ENCODE peak calls at places on chromosomes 4 and X, in eight cellular contexts. One of them, this sample, is unnamed. For H3K4me1, the result is how much of the 10 kb centered on the place peaks cover.

GRCh38 chrX:131828482-131828881 is 194.6 kb upstream of the STK26 start:
- DNase-seq in gastrocnemius medialis: no peak
- DNase-seq in psoas muscle: no peak
- DNase-seq in mammary epithelial cell: no peak
- DNase-seq in heart right ventricle: no peak
- DNase-seq in uterus: no peak
- DNase-seq in cardiac muscle cell: no peak
- DNase-seq in IMR-90: no peak
- DNase-seq in this sample: no peak

GRCh38 chrX:124719060-124719459 is 372.7 kb downstream of the SH2D1A start:
- DNase-seq in gastrocnemius medialis: no peak
- DNase-seq in psoas muscle: no peak
- DNase-seq in mammary epithelial cell: no peak
- DNase-seq in heart right ventricle: no peak
- DNase-seq in uterus: no peak
- DNase-seq in cardiac muscle cell: no peak
- DNase-seq in IMR-90: no peak
- DNase-seq in this sample: no peak

GRCh38 chrX:15269120-15269519 is 763 bp downstream of the ASB9 start:
- DNase-seq in gastrocnemius medialis: no peak
- DNase-seq in psoas muscle: no peak
- DNase-seq in mammary epithelial cell: peak
- DNase-seq in heart right ventricle: no peak
- DNase-seq in uterus: no peak
- DNase-seq in cardiac muscle cell: no peak
- DNase-seq in IMR-90: no peak
- DNase-seq in this sample: no peak

GRCh38 chr4:158850371-158850770 is 81.5 kb downstream of the FNIP2 start:
- DNase-seq in gastrocnemius medialis: no peak
- DNase-seq in psoas muscle: no peak
- DNase-seq in mammary epithelial cell: no peak
- DNase-seq in heart right ventricle: no peak
- DNase-seq in uterus: no peak
- DNase-seq in cardiac muscle cell: no peak
- DNase-seq in IMR-90: no peak
- DNase-seq in this sample: no peak

GRCh38 chr4:185740471-185740873 is 71.5 kb downstream of the SORBS2 start:
- DNase-seq in gastrocnemius medialis: no peak
- DNase-seq in psoas muscle: no peak
- DNase-seq in mammary epithelial cell: no peak
- DNase-seq in heart right ventricle: no peak
- DNase-seq in uterus: no peak
- DNase-seq in cardiac muscle cell: peak
- DNase-seq in IMR-90: no peak
- DNase-seq in this sample: no peak

GRCh38 chr4:16597829-16598228 is 300.6 kb downstream of the LDB2 start:
- DNase-seq in gastrocnemius medialis: no peak
- DNase-seq in psoas muscle: no peak
- DNase-seq in mammary epithelial cell: no peak
- DNase-seq in heart right ventricle: no peak
- DNase-seq in uterus: no peak
- DNase-seq in cardiac muscle cell: peak
- DNase-seq in IMR-90: peak
- DNase-seq in this sample: no peak

GRCh38 chr4:12966741-12967140 is 517.4 kb downstream of the RAB28 start:
- DNase-seq in gastrocnemius medialis: no peak
- DNase-seq in psoas muscle: no peak
- DNase-seq in mammary epithelial cell: no peak
- DNase-seq in heart right ventricle: no peak
- DNase-seq in uterus: no peak
- DNase-seq in cardiac muscle cell: no peak
- DNase-seq in IMR-90: no peak
- DNase-seq in this sample: no peak

GRCh38 chrX:63930140-63930539 is 145.1 kb upstream of the ARHGEF9 start:
- DNase-seq in gastrocnemius medialis: no peak
- DNase-seq in psoas muscle: no peak
- DNase-seq in mammary epithelial cell: peak
- DNase-seq in heart right ventricle: no peak
- DNase-seq in uterus: no peak
- DNase-seq in cardiac muscle cell: no peak
- DNase-seq in IMR-90: no peak
- DNase-seq in this sample: no peak

GRCh38 chr4:158782539-158783360 is 13.9 kb downstream of the FNIP2 start:
- DNase-seq in gastrocnemius medialis: no peak
- DNase-seq in psoas muscle: no peak
- DNase-seq in mammary epithelial cell: peak
- DNase-seq in heart right ventricle: no peak
- DNase-seq in uterus: no peak
- DNase-seq in cardiac muscle cell: no peak
- DNase-seq in IMR-90: peak
- DNase-seq in this sample: no peak

GRCh38 chr4:187172340-187172761 is 448.7 kb upstream of the FAT1 start:
- DNase-seq in gastrocnemius medialis: no peak
- DNase-seq in psoas muscle: no peak
- DNase-seq in mammary epithelial cell: no peak
- DNase-seq in heart right ventricle: no peak
- DNase-seq in uterus: no peak
- DNase-seq in cardiac muscle cell: no peak
- DNase-seq in IMR-90: no peak
- DNase-seq in this sample: no peak

GRCh38 chr4:122821097-122821496 is 5.5 kb upstream of the FGF2 start:
- DNase-seq in gastrocnemius medialis: no peak
- DNase-seq in psoas muscle: no peak
- DNase-seq in mammary epithelial cell: no peak
- DNase-seq in heart right ventricle: no peak
- DNase-seq in uterus: no peak
- DNase-seq in cardiac muscle cell: no peak
- DNase-seq in IMR-90: no peak
- DNase-seq in this sample: no peak

GRCh38 chrX:7158468-7158990 is 10.6 kb upstream of the PUDP start:
- DNase-seq in gastrocnemius medialis: no peak
- DNase-seq in psoas muscle: no peak
- DNase-seq in mammary epithelial cell: no peak
- DNase-seq in heart right ventricle: no peak
- DNase-seq in uterus: no peak
- DNase-seq in cardiac muscle cell: no peak
- DNase-seq in IMR-90: no peak
- DNase-seq in this sample: no peak

GRCh38 chrX:7156879-7157278 is 8.9 kb upstream of the PUDP start:
- DNase-seq in gastrocnemius medialis: no peak
- DNase-seq in psoas muscle: no peak
- DNase-seq in mammary epithelial cell: no peak
- DNase-seq in heart right ventricle: no peak
- DNase-seq in uterus: no peak
- DNase-seq in cardiac muscle cell: no peak
- DNase-seq in IMR-90: no peak
- DNase-seq in this sample: no peak

GRCh38 chrX:7155163-7155562 is 7.2 kb upstream of the PUDP start:
- DNase-seq in gastrocnemius medialis: no peak
- DNase-seq in psoas muscle: no peak
- DNase-seq in mammary epithelial cell: no peak
- DNase-seq in heart right ventricle: no peak
- DNase-seq in uterus: no peak
- DNase-seq in cardiac muscle cell: no peak
- DNase-seq in IMR-90: no peak
- DNase-seq in this sample: no peak

GRCh38 chrX:7153231-7153630 is 5.3 kb upstream of the PUDP start:
- DNase-seq in gastrocnemius medialis: no peak
- DNase-seq in psoas muscle: no peak
- DNase-seq in mammary epithelial cell: no peak
- DNase-seq in heart right ventricle: no peak
- DNase-seq in uterus: no peak
- DNase-seq in cardiac muscle cell: no peak
- DNase-seq in IMR-90: no peak
- DNase-seq in this sample: no peak

DNA sequence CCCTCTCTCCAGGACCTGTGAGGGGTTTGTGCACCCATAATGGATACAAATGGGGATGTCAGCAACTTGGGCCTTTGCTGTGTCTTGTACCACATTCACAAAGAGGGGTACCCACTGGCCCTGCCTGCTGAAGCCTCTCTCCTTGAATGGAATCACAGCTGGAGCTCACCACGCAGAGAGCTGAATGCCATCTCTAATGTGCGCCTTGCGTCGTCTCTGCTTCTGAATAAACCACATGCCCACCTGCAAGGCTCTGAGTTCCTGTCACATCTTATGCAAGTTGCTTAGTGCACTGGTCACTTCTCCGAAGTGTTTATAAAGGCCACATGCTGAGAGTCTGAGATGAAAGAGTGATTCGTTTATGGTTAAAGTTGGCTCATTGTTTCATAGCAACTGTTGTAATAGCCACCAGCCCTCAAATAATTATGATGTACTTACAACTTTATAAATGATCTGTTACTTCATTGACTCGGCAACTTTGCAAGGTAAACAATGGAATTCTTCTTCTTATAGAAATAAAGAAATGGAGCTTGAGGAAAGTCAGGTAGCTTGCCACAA is 6.2 kb upstream of the PUDP start:
- DNase-seq in gastrocnemius medialis: no peak
- DNase-seq in psoas muscle: no peak
- DNase-seq in mammary epithelial cell: no peak
- DNase-seq in heart right ventricle: no peak
- DNase-seq in uterus: no peak
- DNase-seq in cardiac muscle cell: no peak
- DNase-seq in IMR-90: no peak
- DNase-seq in this sample: no peak
- H3K4me1 ChIP-seq in gastrocnemius medialis: under half
- H3K4me1 ChIP-seq in psoas muscle: under half
- H3K4me1 ChIP-seq in mammary epithelial cell: under half
- H3K4me1 ChIP-seq in heart right ventricle: under half
- H3K4me1 ChIP-seq in uterus: under half
- H3K4me1 ChIP-seq in cardiac muscle cell: under half
- H3K4me1 ChIP-seq in IMR-90: under half
- H3K4me1 ChIP-seq in this sample: under half

DNA sequence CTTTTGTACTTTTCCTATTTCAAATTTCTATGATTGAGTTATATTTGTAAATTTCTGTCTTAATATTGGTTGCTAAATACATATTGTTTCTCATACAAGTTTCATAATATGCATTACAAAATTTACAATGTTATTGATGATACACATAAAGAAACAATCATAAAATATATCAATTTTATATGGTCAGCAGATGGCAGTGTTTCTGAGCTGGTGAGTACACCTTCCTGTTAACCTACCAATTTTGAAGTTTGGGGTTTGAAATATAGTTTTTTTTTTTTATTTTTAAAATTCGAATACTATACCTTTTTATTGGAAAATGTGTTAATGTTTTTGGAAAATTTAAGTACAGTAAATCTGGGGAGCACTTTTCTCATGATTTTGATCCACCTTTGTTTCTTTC is 1953.1 kb upstream of the ADGRL3 start:
- DNase-seq in gastrocnemius medialis: no peak
- DNase-seq in psoas muscle: no peak
- DNase-seq in mammary epithelial cell: no peak
- DNase-seq in heart right ventricle: no peak
- DNase-seq in uterus: no peak
- DNase-seq in cardiac muscle cell: no peak
- DNase-seq in IMR-90: no peak
- DNase-seq in this sample: no peak
- TF ChIP-seq CTCF in gastrocnemius medialis: no peak
- TF ChIP-seq CTCF in psoas muscle: no peak
- TF ChIP-seq CTCF in mammary epithelial cell: peak
- TF ChIP-seq CTCF in heart right ventricle: peak
- TF ChIP-seq CTCF in uterus: no peak
- TF ChIP-seq CTCF in cardiac muscle cell: no peak
- TF ChIP-seq CTCF in IMR-90: no peak
- TF ChIP-seq CTCF in this sample: no peak

GRCh38 chr4:2809610-2810180 is 16.8 kb downstream of the SH3BP2 start:
- DNase-seq in gastrocnemius medialis: no peak
- DNase-seq in psoas muscle: no peak
- DNase-seq in mammary epithelial cell: no peak
- DNase-seq in heart right ventricle: peak
- DNase-seq in uterus: no peak
- DNase-seq in cardiac muscle cell: no peak
- DNase-seq in IMR-90: no peak
- DNase-seq in this sample: no peak

GRCh38 chr4:2806392-2807355 is 13.8 kb downstream of the SH3BP2 start:
- DNase-seq in gastrocnemius medialis: peak
- DNase-seq in psoas muscle: peak
- DNase-seq in mammary epithelial cell: no peak
- DNase-seq in heart right ventricle: peak
- DNase-seq in uterus: peak
- DNase-seq in cardiac muscle cell: peak
- DNase-seq in IMR-90: peak
- DNase-seq in this sample: no peak

GRCh38 chr4:2805712-2806391 is 13.0 kb downstream of the SH3BP2 start:
- DNase-seq in gastrocnemius medialis: no peak
- DNase-seq in psoas muscle: peak
- DNase-seq in mammary epithelial cell: no peak
- DNase-seq in heart right ventricle: peak
- DNase-seq in uterus: peak
- DNase-seq in cardiac muscle cell: peak
- DNase-seq in IMR-90: no peak
- DNase-seq in this sample: no peak

GRCh38 chr4:2807571-2807970 is 14.7 kb downstream of the SH3BP2 start:
- DNase-seq in gastrocnemius medialis: no peak
- DNase-seq in psoas muscle: no peak
- DNase-seq in mammary epithelial cell: no peak
- DNase-seq in heart right ventricle: peak
- DNase-seq in uterus: no peak
- DNase-seq in cardiac muscle cell: no peak
- DNase-seq in IMR-90: no peak
- DNase-seq in this sample: no peak

DNA sequence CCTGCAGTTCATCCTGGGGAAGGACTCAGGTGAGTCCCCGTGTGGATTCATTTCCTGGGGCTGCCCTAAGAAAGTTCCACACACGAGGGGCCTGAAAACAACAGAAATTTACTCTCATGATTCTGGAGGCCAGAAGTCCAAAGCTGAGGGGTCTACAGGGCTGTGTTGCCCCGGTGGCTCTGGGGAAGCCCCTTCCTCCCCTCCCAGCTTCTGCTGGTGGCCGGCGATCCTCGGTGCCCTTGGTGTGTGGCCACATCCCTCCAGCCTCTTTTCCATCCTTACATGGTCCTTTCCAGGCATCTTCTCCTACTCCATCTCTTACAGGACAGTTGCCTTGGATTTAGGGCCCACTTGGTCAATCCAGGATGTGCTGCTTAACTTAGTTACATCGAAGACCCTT is 15.1 kb downstream of the SH3BP2 start:
- DNase-seq in gastrocnemius medialis: no peak
- DNase-seq in psoas muscle: no peak
- DNase-seq in mammary epithelial cell: no peak
- DNase-seq in heart right ventricle: no peak
- DNase-seq in uterus: no peak
- DNase-seq in cardiac muscle cell: no peak
- DNase-seq in IMR-90: no peak
- DNase-seq in this sample: no peak
- H3K4me1 ChIP-seq in gastrocnemius medialis: half or more
- H3K4me1 ChIP-seq in psoas muscle: half or more
- H3K4me1 ChIP-seq in mammary epithelial cell: under half
- H3K4me1 ChIP-seq in heart right ventricle: half or more
- H3K4me1 ChIP-seq in uterus: under half
- H3K4me1 ChIP-seq in cardiac muscle cell: under half
- H3K4me1 ChIP-seq in IMR-90: under half
- H3K4me1 ChIP-seq in this sample: under half

DNA sequence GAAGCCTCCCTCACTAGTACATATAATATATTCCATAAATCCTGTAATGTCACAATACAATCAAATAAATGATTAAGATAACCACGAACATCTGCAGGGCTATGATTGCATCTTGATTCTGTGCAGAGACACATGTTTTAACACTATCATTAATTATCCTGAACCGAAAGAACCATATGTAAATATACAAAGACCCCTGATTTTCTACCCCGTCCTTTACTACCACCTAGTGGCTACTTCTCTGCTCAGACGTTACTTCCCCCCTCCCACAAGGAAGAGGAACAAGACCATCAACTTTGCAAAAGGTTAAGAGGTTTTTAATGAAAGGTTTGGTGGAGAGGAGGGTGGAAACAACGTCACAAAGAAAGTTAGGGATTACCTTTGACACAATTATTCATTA is 134.0 kb downstream of the COL4A6 start:
- DNase-seq in gastrocnemius medialis: no peak
- DNase-seq in psoas muscle: no peak
- DNase-seq in mammary epithelial cell: no peak
- DNase-seq in heart right ventricle: no peak
- DNase-seq in uterus: no peak
- DNase-seq in cardiac muscle cell: peak
- DNase-seq in IMR-90: peak
- DNase-seq in this sample: no peak
- TF ChIP-seq CTCF in gastrocnemius medialis: peak
- TF ChIP-seq CTCF in psoas muscle: peak
- TF ChIP-seq CTCF in mammary epithelial cell: peak
- TF ChIP-seq CTCF in heart right ventricle: peak
- TF ChIP-seq CTCF in uterus: peak
- TF ChIP-seq CTCF in cardiac muscle cell: peak
- TF ChIP-seq CTCF in IMR-90: peak
- TF ChIP-seq CTCF in this sample: no peak